ENCODE peak calls at places on chromosomes 13 and 19, in eight cellular contexts. S, I, C, Y, X, Z, V and B are unnamed samples.
A peak's percentile ranks its signal among the peaks of the same experiment; 100 is the strongest.

GRCh38 chr13:94520001-94520400 is 40.5 kb upstream of the DCT start:
- DNase-seq in S (no peak), I (no peak), C (no peak), Y (no peak), X (no peak), Z (no peak), V (no peak), B (no peak)

GRCh38 chr19:42057856-42058255 is 12.2 kb downstream of the GRIK5 start:
- DNase-seq in S (no peak), I (no peak), C (no peak), Y (no peak), X (no peak), Z (no peak), V (no peak), B (no peak)

GRCh38 chr13:72507394-72508199 is 219.8 kb downstream of the MZT1 start:
- DNase-seq in S (no peak), I (no peak), C (no peak), Y (no peak), X (no peak), Z (no peak), V (no peak), B (no peak)

GRCh38 chr13:99922631-99923404 is 48.7 kb downstream of the ZIC5 start:
- DNase-seq in S (no peak), I (no peak), C (no peak), Y (no peak), X (no peak), Z (no peak), V (no peak), B (no peak)

GRCh38 chr13:114053026-114053425 is 79.2 kb upstream of the C13orf46 start:
- DNase-seq in S (no peak), I (no peak), C (no peak), Y (no peak), X (no peak), Z (no peak), V (no peak), B (no peak)

GRCh38 chr13:59710995-59711701 is 452.6 kb downstream of the DIAPH3 start:
- DNase-seq in S (no peak), I (no peak), C (no peak), Y (no peak), X (no peak), Z (no peak), V (no peak), B (no peak)

GRCh38 chr19:50325310-50326100 is 3.7 kb downstream of the KCNC3 start:
- DNase-seq in S (peak; percentile 74), I (peak; percentile 95), C (peak; percentile 66), Y (no peak), X (peak; percentile 74), Z (no peak), V (peak; percentile 98), B (no peak)

GRCh38 chr19:7642295-7643046 is 5.6 kb downstream of the STXBP2 start:
- DNase-seq in S (no peak), I (no peak), C (no peak), Y (no peak), X (no peak), Z (no peak), V (no peak), B (no peak)

GRCh38 chr19:5170329-5170745 is 170.3 kb downstream of the PTPRS start:
- DNase-seq in S (peak; percentile 34), I (no peak), C (no peak), Y (no peak), X (peak; percentile 42), Z (no peak), V (no peak), B (no peak)

GRCh38 chr13:77506874-77507273 is 28.6 kb upstream of the SCEL start:
- DNase-seq in S (no peak), I (no peak), C (no peak), Y (no peak), X (no peak), Z (no peak), V (no peak), B (no peak)

GRCh38 chr19:45547965-45548609 is 36.5 kb downstream of the OPA3 start:
- DNase-seq in S (no peak), I (no peak), C (no peak), Y (no peak), X (no peak), Z (no peak), V (no peak), B (no peak)

GRCh38 chr13:36418022-36418805 is 14.1 kb upstream of the CCNA1 start:
- DNase-seq in S (no peak), I (no peak), C (no peak), Y (no peak), X (no peak), Z (no peak), V (no peak), B (no peak)

GRCh38 chr13:36420437-36420891 is 11.8 kb upstream of the CCNA1 start:
- DNase-seq in S (peak; percentile 69), I (peak; percentile 73), C (peak; percentile 48), Y (peak; percentile 41), X (no peak), Z (peak; percentile 68), V (peak; percentile 83), B (peak; percentile 94)

GRCh38 chr13:36414461-36414860 is 17.8 kb upstream of the CCNA1 start:
- DNase-seq in S (no peak), I (no peak), C (no peak), Y (no peak), X (no peak), Z (no peak), V (no peak), B (no peak)

GRCh38 chr13:36421447-36421846 is 10.8 kb upstream of the CCNA1 start:
- DNase-seq in S (no peak), I (no peak), C (no peak), Y (no peak), X (no peak), Z (no peak), V (no peak), B (no peak)

DNA sequence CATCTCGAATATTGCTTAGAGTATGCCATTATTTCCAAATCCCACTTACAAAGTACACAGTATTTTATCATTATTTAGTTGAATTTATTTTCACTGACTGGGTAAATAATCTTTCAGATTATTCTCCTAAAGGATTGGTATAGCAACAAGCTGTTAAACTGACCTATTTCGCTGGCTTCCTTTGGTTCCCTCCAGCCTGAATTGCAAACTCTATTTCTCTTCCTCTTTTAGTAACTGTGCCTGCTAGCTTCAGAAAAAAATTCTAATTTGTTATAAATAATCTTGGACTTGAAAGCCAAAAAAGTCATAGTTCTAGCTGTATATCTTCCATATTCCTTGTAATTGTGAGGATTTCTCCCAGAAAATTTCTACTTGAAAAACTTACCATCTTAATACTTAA is 15.0 kb upstream of the CCNA1 start:
- DNase-seq in S (no peak), I (no peak), C (no peak), Y (no peak), X (no peak), Z (no peak), V (no peak), B (no peak)
- H3K27ac ChIP-seq in S (no peak overlapping the region), I (no peak overlapping the region), C (no peak overlapping the region), Y (no peak overlapping the region), X (no peak overlapping the region), Z (no peak overlapping the region), V (no peak overlapping the region), B (no peak overlapping the region)

GRCh38 chr19:38023245-38023644 is 116.2 kb downstream of the SIPA1L3 start:
- DNase-seq in S (no peak), I (no peak), C (no peak), Y (no peak), X (no peak), Z (no peak), V (no peak), B (no peak)
- H3K27ac ChIP-seq in S (no peak overlapping the region), I (no peak overlapping the region), C (no peak overlapping the region), Y (no peak overlapping the region), X (no peak overlapping the region), Z (no peak overlapping the region), V (peak overlapping the region; percentile 54), B (no peak overlapping the region)

DNA sequence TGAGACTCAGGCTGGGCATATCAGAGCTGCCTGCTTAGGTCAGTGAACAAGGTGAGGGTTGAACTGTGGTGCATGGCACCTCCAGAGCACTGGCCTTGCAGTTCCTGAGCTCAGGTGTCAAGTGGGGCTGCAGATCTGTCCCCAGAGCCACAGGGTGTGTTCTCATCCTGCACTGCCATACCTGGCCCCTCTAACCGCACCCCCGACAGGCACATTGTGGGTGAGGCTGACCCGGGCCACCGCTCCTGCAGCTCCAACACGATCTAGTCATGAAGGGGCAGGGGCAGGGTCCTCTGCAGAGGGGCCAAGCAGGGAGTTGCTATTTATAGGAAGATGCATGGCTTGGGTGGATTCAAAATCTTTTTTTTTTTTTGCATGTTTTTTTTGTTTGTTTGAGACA is 16.7 kb upstream of the CRTC1 start:
- DNase-seq in S (no peak), I (no peak), C (no peak), Y (no peak), X (no peak), Z (no peak), V (no peak), B (no peak)
- H3K27ac ChIP-seq in S (no peak overlapping the region), I (no peak overlapping the region), C (no peak overlapping the region), Y (peak overlapping the region; percentile 86), X (no peak overlapping the region), Z (no peak overlapping the region), V (no peak overlapping the region), B (peak overlapping the region; percentile 84)

DNA sequence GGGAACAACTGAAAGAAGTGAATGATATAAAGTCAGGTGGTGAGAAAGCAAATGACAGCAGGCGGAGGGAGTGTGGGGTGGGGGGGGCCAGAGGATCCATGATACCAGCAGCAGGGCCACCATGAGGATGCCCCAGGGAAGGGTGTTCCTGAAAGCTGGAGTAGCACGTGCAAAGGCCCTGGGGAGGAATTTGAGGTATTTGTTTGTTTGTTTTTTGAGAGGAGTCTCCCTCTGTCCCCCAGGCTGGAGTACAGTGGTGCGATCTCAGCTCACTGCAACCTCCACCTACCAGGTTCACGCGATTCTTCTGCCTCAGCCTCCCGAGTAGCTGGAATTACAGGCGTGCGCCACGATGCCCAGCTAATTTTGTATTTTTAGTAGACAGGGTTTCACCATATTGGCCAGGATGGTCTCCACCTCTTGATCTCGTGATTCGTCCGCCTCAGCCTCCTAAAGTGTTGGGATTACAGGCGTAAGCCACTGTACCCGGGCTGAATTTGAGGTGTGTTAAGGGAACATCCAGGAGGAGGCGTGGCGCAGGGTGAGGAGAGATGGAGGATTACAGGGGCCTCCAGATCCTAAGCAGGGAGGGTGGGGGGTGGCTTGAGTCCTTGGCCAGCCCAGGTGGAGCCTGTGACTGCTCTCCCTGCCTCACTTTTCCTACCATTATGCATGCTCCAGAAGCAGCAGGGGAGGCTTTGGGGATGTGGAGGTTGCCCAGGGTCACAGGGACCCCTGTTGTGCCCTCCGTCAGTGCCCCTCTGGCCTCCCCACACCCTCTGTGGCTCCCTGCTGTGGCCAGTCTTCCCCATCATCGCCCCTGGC is 12.4 kb upstream of the JUND start:
- DNase-seq in S (no peak), I (no peak), C (no peak), Y (no peak), X (no peak), Z (peak; percentile 44), V (peak; percentile 78), B (no peak)
- H3K27ac ChIP-seq in S (peak overlapping the region; percentile 99), I (peak overlapping the region; percentile 33), C (peak overlapping the region; percentile 96), Y (peak overlapping the region; percentile 100), X (peak overlapping the region; percentile 92), Z (peak overlapping the region; percentile 100), V (peak overlapping the region; percentile 4), B (peak overlapping the region; percentile 98)